ENCODE peak calls at places on chromosomes 16 and 17, in four cellular contexts. One of them, this sample, is unnamed.

GRCh38 chr17:47837401-47838039 is 3.6 kb downstream of the SCRN2 start:
- DNase-seq in stomach: no peak
- DNase-seq in heart left ventricle: no peak
- DNase-seq in erythroblast: no peak
- DNase-seq in this sample: no peak

GRCh38 chr17:15509095-15509494 is 41.7 kb upstream of the CDRT4 start:
- DNase-seq in erythroblast: no peak
- DNase-seq in heart left ventricle: no peak
- DNase-seq in stomach: no peak
- DNase-seq in this sample: no peak

GRCh38 chr16:17177242-17177967 is 293.4 kb downstream of the XYLT1 start:
- DNase-seq in erythroblast: no peak
- DNase-seq in stomach: no peak
- DNase-seq in heart left ventricle: no peak
- DNase-seq in this sample: no peak

GRCh38 chr16:88768041-88768876 is 16.8 kb downstream of the PIEZO1 start:
- DNase-seq in heart left ventricle: peak; percentile 57
- DNase-seq in erythroblast: no peak
- DNase-seq in stomach: no peak
- DNase-seq in this sample: no peak

GRCh38 chr17:68381076-68381900 is 76.0 kb downstream of the WIPI1 start:
- DNase-seq in stomach: peak; percentile 41
- DNase-seq in heart left ventricle: no peak
- DNase-seq in erythroblast: no peak
- DNase-seq in this sample: no peak

GRCh38 chr16:17277981-17278381 is 192.8 kb downstream of the XYLT1 start:
- DNase-seq in heart left ventricle: no peak
- DNase-seq in stomach: peak; percentile 61
- DNase-seq in erythroblast: peak; percentile 2
- DNase-seq in this sample: peak; percentile 28

GRCh38 chr17:10793256-10793655 is 10.6 kb downstream of the TMEM238L start:
- DNase-seq in heart left ventricle: no peak
- DNase-seq in stomach: no peak
- DNase-seq in erythroblast: no peak
- DNase-seq in this sample: no peak

GRCh38 chr16:11173426-11173825 is 82.6 kb downstream of the SOCS1 start:
- DNase-seq in heart left ventricle: no peak
- DNase-seq in stomach: no peak
- DNase-seq in erythroblast: no peak
- DNase-seq in this sample: no peak

GRCh38 chr17:75289832-75290337 is 652 bp upstream of the SLC25A19 start:
- DNase-seq in heart left ventricle: no peak
- DNase-seq in stomach: peak; percentile 67
- DNase-seq in erythroblast: peak; percentile 80
- DNase-seq in this sample: peak; percentile 70

GRCh38 chr17:58060596-58061191 is 22.5 kb upstream of the DYNLL2 start:
- DNase-seq in heart left ventricle: peak; percentile 79
- DNase-seq in stomach: no peak
- DNase-seq in erythroblast: no peak
- DNase-seq in this sample: no peak

GRCh38 chr16:85910854-85911247 is 11.9 kb downstream of the IRF8 start:
- DNase-seq in stomach: no peak
- DNase-seq in erythroblast: no peak
- DNase-seq in heart left ventricle: no peak
- DNase-seq in this sample: no peak

GRCh38 chr16:64406661-64407267 is 715.1 kb downstream of the CDH11 start:
- DNase-seq in heart left ventricle: no peak
- DNase-seq in stomach: no peak
- DNase-seq in erythroblast: no peak
- DNase-seq in this sample: no peak

GRCh38 chr17:16374129-16374528 is 6.8 kb upstream of the UBB start:
- DNase-seq in heart left ventricle: peak; percentile 50
- DNase-seq in erythroblast: peak; percentile 21
- DNase-seq in stomach: no peak
- DNase-seq in this sample: no peak

GRCh38 chr17:51860934-51861561 is 297.5 kb downstream of the CA10 start:
- DNase-seq in heart left ventricle: no peak
- DNase-seq in stomach: no peak
- DNase-seq in erythroblast: peak; percentile 55
- DNase-seq in this sample: peak; percentile 50

GRCh38 chr17:57670769-57671545 is 74.1 kb downstream of the CCDC182 start:
- DNase-seq in erythroblast: no peak
- DNase-seq in stomach: no peak
- DNase-seq in heart left ventricle: no peak
- DNase-seq in this sample: no peak

DNA sequence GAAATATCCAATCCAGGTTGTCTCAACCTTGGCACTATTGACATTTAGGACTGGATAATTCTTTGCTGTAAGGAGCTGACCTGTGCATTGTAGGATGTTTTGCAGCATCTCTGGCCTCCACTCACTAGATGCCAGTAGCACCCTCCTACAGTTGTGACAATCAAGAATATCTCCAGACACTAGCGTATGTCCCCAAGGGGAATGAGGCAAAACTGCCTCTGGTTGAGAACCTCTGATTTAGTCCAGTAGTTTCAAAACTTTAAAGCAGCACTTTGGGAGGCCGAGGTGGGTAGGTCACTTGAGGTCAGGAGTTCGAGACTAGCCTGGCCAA is 48.4 kb downstream of the IQCK start:
- DNase-seq in stomach: no peak
- DNase-seq in heart left ventricle: no peak
- DNase-seq in erythroblast: no peak
- DNase-seq in this sample: no peak
- TF ChIP-seq POLR2A in stomach: no peak
- TF ChIP-seq POLR2A in heart left ventricle: no peak
- TF ChIP-seq POLR2A in erythroblast: no peak
- TF ChIP-seq POLR2A in this sample: no peak

GRCh38 chr16:53055603-53056527 is 1.1 kb downstream of the CHD9 start:
- DNase-seq in erythroblast: peak; percentile 66
- DNase-seq in heart left ventricle: peak; percentile 53
- DNase-seq in stomach: no peak
- DNase-seq in this sample: peak; percentile 51

GRCh38 chr16:53056528-53056881 is 1.7 kb downstream of the CHD9 start:
- DNase-seq in erythroblast: peak; percentile 41
- DNase-seq in heart left ventricle: no peak
- DNase-seq in stomach: no peak
- DNase-seq in this sample: no peak

GRCh38 chr16:53052519-53053501 is at the start of gene CHD9NB:
- DNase-seq in erythroblast: peak; percentile 40
- DNase-seq in heart left ventricle: peak; percentile 46
- DNase-seq in stomach: no peak
- DNase-seq in this sample: peak; percentile 79

GRCh38 chr16:53053967-53054669 is 673 bp upstream of the CHD9 start:
- DNase-seq in stomach: peak; percentile 57
- DNase-seq in heart left ventricle: peak; percentile 54
- DNase-seq in erythroblast: peak; percentile 61
- DNase-seq in this sample: peak; percentile 46

DNA sequence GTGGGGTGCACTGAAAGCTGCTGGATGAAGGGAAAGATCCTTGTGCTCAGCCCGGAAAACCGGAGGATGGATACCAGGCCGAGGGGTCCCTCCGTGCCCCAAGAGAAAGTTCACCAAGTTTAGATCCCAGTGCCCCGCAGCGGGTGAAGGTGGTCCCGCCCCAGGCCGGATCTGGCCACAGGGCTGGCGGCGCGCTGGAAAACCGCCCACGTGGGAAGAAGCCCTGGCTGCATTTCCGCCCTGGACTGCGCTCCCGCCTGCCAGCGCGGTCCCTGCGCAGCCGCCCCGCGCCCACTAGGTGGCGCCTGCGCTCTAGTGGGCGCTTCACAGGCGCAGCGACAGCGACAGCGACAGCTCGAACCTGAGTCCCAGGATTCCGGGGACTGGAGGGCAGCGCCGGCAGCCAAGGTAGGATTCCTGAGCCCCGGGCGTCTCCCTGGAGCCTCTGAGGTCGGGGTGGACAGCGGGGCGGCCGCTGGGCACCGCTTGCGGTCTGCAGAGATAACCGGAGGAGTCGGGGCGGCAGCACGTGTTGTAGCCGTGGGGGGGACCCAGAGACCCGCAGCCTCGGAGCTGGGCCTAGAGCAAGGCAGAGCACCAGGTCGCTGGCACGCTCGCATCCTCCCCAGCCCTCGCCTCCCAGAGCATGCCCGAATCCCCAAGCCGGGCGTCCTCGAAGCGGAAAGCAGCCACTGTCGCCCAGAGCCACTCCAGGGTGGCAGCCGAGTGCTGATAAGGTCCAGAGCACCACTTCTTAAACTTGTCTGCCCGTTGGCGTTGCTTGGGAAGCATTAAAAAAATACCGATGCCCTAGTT is at the start of gene CHD9:
- DNase-seq in stomach: peak; percentile 89
- DNase-seq in heart left ventricle: peak; percentile 85
- DNase-seq in erythroblast: peak; percentile 91
- DNase-seq in this sample: peak; percentile 83
- TF ChIP-seq POLR2A in stomach: no peak
- TF ChIP-seq POLR2A in heart left ventricle: no peak
- TF ChIP-seq POLR2A in erythroblast: peak; percentile 17
- TF ChIP-seq POLR2A in this sample: peak; percentile 30

GRCh38 chr17:979539-980405 is at the start of gene NXN:
- DNase-seq in stomach: peak; percentile 91
- DNase-seq in heart left ventricle: peak; percentile 87
- DNase-seq in erythroblast: peak; percentile 93
- DNase-seq in this sample: peak; percentile 65
- TF ChIP-seq POLR2A in stomach: no peak
- TF ChIP-seq POLR2A in heart left ventricle: no peak
- TF ChIP-seq POLR2A in erythroblast: no peak
- TF ChIP-seq POLR2A in this sample: peak; percentile 72

GRCh38 chr17:77120866-77121265 is 19.9 kb upstream of the SEC14L1 start:
- DNase-seq in heart left ventricle: no peak
- DNase-seq in erythroblast: no peak
- DNase-seq in stomach: no peak
- DNase-seq in this sample: no peak

GRCh38 chr17:77127735-77128361 is 12.9 kb upstream of the SEC14L1 start:
- DNase-seq in heart left ventricle: peak; percentile 80
- DNase-seq in stomach: peak; percentile 89
- DNase-seq in erythroblast: no peak
- DNase-seq in this sample: no peak

GRCh38 chr17:77125432-77125901 is 15.3 kb upstream of the SEC14L1 start:
- DNase-seq in heart left ventricle: no peak
- DNase-seq in erythroblast: no peak
- DNase-seq in stomach: no peak
- DNase-seq in this sample: peak; percentile 89

GRCh38 chr17:77126519-77126918 is 14.2 kb upstream of the SEC14L1 start:
- DNase-seq in erythroblast: no peak
- DNase-seq in stomach: peak; percentile 83
- DNase-seq in heart left ventricle: no peak
- DNase-seq in this sample: no peak

DNA sequence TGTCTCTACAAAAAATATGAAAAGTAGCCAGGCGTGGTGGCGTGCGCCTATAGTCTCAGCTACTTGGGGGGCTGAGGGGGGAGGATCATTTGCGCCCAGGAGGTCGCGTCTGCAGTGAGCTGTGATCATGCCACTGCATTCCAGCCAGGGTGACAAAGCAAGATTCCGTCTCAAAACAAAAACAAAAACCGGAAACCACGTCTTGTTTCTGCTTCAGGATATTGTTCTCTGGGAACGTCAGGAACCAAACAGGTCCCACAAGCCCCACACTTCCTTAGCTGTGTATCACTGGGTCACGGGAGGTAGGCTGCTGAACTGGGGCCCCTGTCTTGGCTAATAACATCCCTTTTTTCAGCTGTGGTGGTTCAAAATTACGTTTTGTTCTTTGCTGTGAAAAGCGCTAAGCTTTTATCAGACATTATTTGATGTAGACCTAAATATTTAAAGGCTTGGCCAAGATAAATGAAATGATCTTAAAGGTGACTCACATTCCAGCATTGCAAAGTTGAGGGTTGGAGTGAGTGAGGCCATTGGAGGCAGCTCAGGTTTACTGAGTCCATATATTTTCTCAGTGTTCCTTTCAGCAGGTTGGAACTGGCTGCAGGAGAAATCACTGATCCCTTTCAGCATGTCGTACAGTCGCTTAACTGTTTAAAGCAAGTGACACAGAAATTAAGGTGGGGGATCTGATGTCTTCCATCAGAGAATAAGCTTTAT is 16.4 kb upstream of the SEC14L1 start:
- DNase-seq in stomach: peak; percentile 65
- DNase-seq in heart left ventricle: peak; percentile 61
- DNase-seq in erythroblast: peak; percentile 80
- DNase-seq in this sample: peak; percentile 62
- TF ChIP-seq POLR2A in stomach: no peak
- TF ChIP-seq POLR2A in heart left ventricle: no peak
- TF ChIP-seq POLR2A in erythroblast: peak; percentile 34
- TF ChIP-seq POLR2A in this sample: no peak

GRCh38 chr16:67009158-67009557 is 19.8 kb upstream of the CBFB start:
- DNase-seq in heart left ventricle: no peak
- DNase-seq in stomach: no peak
- DNase-seq in erythroblast: no peak
- DNase-seq in this sample: no peak
- TF ChIP-seq POLR2A in heart left ventricle: no peak
- TF ChIP-seq POLR2A in stomach: no peak
- TF ChIP-seq POLR2A in erythroblast: no peak
- TF ChIP-seq POLR2A in this sample: no peak

DNA sequence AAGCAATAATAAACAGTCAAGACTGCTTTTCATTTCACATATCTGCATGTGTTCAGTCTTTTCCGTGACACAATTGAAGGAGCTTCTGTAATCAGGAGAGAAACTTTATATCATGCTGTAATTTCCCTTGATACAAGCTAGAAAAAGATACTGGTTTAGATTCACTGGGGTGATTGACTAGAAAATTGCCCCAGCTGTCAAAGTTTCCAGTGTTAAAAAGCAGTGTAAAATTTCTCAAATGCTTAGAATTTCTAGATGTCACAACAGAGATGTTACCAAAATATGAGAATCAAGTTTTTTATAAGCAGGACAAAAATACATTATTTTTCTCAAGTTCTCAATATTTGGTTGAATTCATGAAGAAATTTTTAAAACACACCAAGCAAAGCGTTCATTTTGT is 292.4 kb upstream of the HSBP1 start:
- DNase-seq in stomach: no peak
- DNase-seq in erythroblast: no peak
- DNase-seq in heart left ventricle: no peak
- DNase-seq in this sample: no peak
- TF ChIP-seq POLR2A in stomach: no peak
- TF ChIP-seq POLR2A in erythroblast: no peak
- TF ChIP-seq POLR2A in heart left ventricle: no peak
- TF ChIP-seq POLR2A in this sample: no peak